ENCODE peak calls at places on chromosomes 4 and X, in four cellular contexts. I is mesenchymal stem cell, G is neuronal stem cell, K is IMR-90. W is an unnamed sample.

GRCh38 chr4:7811536-7812190 is 128.0 kb downstream of the AFAP1 start:
- DNase-seq in I (peak; percentile 87), G (no peak), K (peak; percentile 95), W (no peak)

GRCh38 chr4:87949961-87950360 is 25.6 kb upstream of the SPP1 start:
- DNase-seq in I (peak; percentile 28), G (no peak), K (peak; percentile 21), W (no peak)

GRCh38 chr4:20192754-20193521 is 58.8 kb upstream of the SLIT2 start:
- DNase-seq in I (no peak), G (no peak), K (peak; percentile 59), W (no peak)

GRCh38 chrX:118644378-118644777 is 83.0 kb upstream of the IL13RA1 start:
- DNase-seq in I (peak; percentile 48), G (no peak), K (peak; percentile 68), W (peak; percentile 47)

GRCh38 chrX:1450381-1451161 is 2.1 kb downstream of the ASMTL start:
- DNase-seq in I (no peak), G (no peak), K (no peak), W (no peak)

GRCh38 chrX:15579778-15580747 is 20.7 kb downstream of the ACE2 start:
- DNase-seq in I (peak; percentile 1), G (no peak), K (peak; percentile 4), W (peak; percentile 16)

GRCh38 chrX:8364369-8365141 is 100.1 kb upstream of the VCX3B start:
- DNase-seq in I (peak; percentile 0), G (peak; percentile 2), K (no peak), W (peak; percentile 71)

GRCh38 chr4:8135666-8136065 is 22.9 kb downstream of the ABLIM2 start:
- DNase-seq in I (no peak), G (no peak), K (no peak), W (no peak)

GRCh38 chr4:13544556-13545393 is 467 bp upstream of the NKX3-2 start:
- DNase-seq in I (peak; percentile 91), G (peak; percentile 77), K (peak; percentile 64), W (peak; percentile 97)

GRCh38 chr4:44016582-44017421 is 431.8 kb downstream of the KCTD8 start:
- DNase-seq in I (peak; percentile 1), G (no peak), K (peak; percentile 23), W (no peak)

GRCh38 chr4:5037553-5038551 is 13.4 kb upstream of the STK32B start:
- DNase-seq in I (peak; percentile 93), G (no peak), K (peak; percentile 99), W (peak; percentile 64)

GRCh38 chr4:102787944-102788343 is 27.2 kb upstream of the MANBA start:
- DNase-seq in I (no peak), G (no peak), K (no peak), W (no peak)

GRCh38 chr4:73874386-73874785 is 5.2 kb downstream of the CXCL1 start:
- DNase-seq in I (no peak), G (no peak), K (no peak), W (no peak)

GRCh38 chr4:2828758-2829181 is 14.9 kb upstream of the ADD1 start:
- DNase-seq in I (no peak), G (no peak), K (no peak), W (no peak)

GRCh38 chr4:177008836-177009501 is 216.2 kb upstream of the VEGFC start:
- DNase-seq in I (no peak), G (no peak), K (peak; percentile 13), W (no peak)

GRCh38 chr4:108166441-108167315 is 2.1 kb downstream of the LEF1 start:
- DNase-seq in I (peak; percentile 50), G (peak; percentile 65), K (no peak), W (peak; percentile 88)

GRCh38 chr4:180767330-180767729 is 1475.9 kb upstream of the TENM3 start:
- DNase-seq in I (no peak), G (no peak), K (no peak), W (peak; percentile 76)

GRCh38 chrX:40928076-40928475 is 157.2 kb upstream of the USP9X start:
- DNase-seq in I (no peak), G (no peak), K (no peak), W (no peak)

GRCh38 chr4:152045781-152046571 is 285.2 kb upstream of the GATB start:
- DNase-seq in I (peak; percentile 22), G (peak; percentile 85), K (no peak), W (peak; percentile 98)

GRCh38 chrX:30649859-30650258 is 3.4 kb upstream of the GK start:
- DNase-seq in I (no peak), G (no peak), K (peak; percentile 42), W (no peak)

GRCh38 chr4:38056024-38056685 is 96.0 kb downstream of the PTTG2 start:
- DNase-seq in I (no peak), G (no peak), K (no peak), W (no peak)

GRCh38 chr4:82905205-82905604 is 4.7 kb downstream of the THAP9 start:
- DNase-seq in I (peak; percentile 47), G (no peak), K (peak; percentile 64), W (no peak)

GRCh38 chr4:14446904-14447303 is 555.4 kb upstream of the CPEB2 start:
- DNase-seq in I (no peak), G (no peak), K (no peak), W (no peak)

GRCh38 chr4:8599657-8600056 is 7.1 kb downstream of the CPZ start:
- DNase-seq in I (peak; percentile 19), G (no peak), K (peak; percentile 82), W (no peak)

GRCh38 chr4:11741190-11741652 is 312.5 kb upstream of the HS3ST1 start:
- DNase-seq in I (peak; percentile 78), G (no peak), K (peak; percentile 62), W (peak; percentile 5)

GRCh38 chr4:40722576-40723161 is 27.1 kb upstream of the NSUN7 start:
- DNase-seq in I (peak; percentile 28), G (no peak), K (no peak), W (no peak)

GRCh38 chr4:151434183-151434860 is 25.3 kb downstream of the FHIP1A start:
- DNase-seq in I (no peak), G (no peak), K (peak; percentile 19), W (no peak)

GRCh38 chr4:73740353-73740778 is at the start of gene CXCL8:
- DNase-seq in I (peak; percentile 96), G (no peak), K (peak; percentile 91), W (peak; percentile 13)

DNA sequence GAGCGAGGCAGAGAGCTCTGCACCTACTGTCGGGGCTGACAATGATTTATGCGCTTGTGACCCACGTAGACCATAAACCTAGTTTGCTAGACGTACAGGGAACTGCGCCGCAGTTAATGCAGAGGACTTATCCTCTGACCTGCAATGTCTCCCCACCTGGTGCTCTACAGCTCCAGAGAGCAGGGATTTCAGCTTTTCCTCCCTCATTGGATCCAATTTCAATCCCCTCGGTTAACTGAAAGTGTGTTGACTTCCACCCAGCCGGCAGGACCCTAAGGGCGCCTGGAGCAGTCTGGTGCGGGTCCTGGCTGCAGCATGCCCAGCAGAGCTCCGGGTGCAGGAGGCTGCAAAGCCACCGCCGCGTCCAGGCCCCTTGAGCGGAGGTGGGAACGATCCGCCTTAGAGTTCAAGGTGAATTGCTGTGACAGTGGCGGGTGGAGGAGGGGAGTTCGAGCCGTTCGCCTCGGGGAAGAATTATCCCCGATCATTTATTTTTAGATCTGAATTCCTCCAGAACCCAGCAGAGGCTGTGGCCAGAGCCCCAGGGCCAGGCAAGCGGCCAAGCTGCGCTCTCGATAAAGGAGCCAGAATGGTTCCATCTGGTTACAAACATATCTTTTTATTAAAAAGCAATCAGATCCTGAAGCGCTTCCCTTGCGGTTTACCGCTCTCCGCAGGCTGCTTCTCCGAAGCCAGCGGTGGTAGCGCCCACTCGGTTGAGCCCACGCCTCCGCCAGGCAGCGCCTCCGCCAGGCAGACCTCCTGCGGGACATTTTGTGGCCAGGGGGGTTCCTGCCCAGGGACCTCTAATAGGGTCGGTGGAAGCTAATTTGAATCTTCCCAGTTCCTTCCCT is 66.0 kb downstream of the FBXO8 start:
- DNase-seq in I (peak; percentile 40), G (peak; percentile 24), K (peak; percentile 37), W (peak; percentile 44)
- H2BK120ac ChIP-seq in I (peak overlapping the region; percentile 79), G (no peak overlapping the region), K (no peak overlapping the region), W (no peak overlapping the region)

GRCh38 chr4:86442881-86443280 is 83.0 kb upstream of the MAPK10 start:
- DNase-seq in I (peak; percentile 13), G (no peak), K (no peak), W (no peak)

GRCh38 chr4:86443495-86443894 is 83.6 kb upstream of the MAPK10 start:
- DNase-seq in I (peak; percentile 26), G (no peak), K (no peak), W (no peak)

GRCh38 chr4:86446996-86447395 is 87.1 kb upstream of the MAPK10 start:
- DNase-seq in I (no peak), G (no peak), K (no peak), W (peak; percentile 84)

GRCh38 chr4:86439293-86439692 is 79.4 kb upstream of the MAPK10 start:
- DNase-seq in I (no peak), G (no peak), K (no peak), W (no peak)

DNA sequence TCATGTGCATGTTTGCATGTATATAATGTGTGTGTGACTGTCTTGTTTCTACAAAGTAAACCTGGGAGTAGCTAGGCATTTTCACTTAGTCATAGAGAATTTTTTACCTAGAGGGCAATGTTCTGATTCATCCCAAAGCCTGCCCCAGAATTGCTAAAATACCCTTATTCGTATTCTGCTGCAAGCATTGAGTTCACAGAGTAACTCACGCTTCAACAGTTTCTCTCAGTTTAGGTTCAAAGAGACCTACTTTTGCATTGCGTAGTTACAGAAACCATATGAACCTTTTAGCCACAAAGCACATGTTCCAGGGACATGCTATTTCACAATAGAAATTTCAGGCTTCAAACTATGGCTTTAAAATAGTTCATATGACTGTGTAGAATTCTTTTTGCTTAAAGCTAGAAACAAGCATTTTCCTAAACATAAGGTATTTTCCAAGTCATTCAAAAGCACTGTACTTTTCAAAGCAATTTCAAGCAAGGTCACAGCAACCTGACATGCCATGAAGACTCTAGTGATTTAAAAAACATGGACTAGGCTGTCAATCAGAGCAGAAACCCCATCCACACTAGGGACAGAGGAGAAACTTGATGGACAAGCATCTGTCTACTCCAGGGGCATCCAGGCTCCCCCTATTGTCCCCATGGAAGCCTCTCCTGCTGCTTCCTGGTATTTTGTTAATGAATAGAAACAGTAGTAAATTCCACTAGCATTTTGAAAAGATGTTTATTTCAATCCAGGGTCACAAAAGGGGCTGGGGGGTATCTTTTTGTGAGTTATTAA is 81.5 kb upstream of the MAPK10 start:
- DNase-seq in I (peak; percentile 4), G (no peak), K (peak; percentile 23), W (peak; percentile 72)
- H2BK120ac ChIP-seq in I (no peak overlapping the region), G (no peak overlapping the region), K (no peak overlapping the region), W (no peak overlapping the region)

DNA sequence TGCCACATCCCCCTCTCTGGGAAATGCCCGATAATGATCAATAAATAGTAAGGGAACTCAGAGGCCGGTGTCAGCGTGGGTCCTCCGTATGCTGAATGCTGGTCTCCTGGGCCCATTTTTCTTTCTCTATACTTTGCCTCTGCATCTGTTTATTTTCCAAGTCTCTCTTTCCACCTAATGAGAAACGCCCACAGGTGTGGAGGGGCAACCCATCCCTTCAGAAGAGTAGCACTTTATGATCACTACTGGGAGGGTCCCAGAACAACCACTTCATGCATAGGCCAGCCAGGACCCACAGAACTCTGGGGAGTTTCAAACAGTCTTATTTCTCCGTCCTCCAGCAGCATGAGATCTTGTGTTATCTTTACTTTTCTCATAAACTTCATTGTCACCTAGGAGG is 100.1 kb downstream of the CEP44 start:
- DNase-seq in I (no peak), G (no peak), K (no peak), W (peak; percentile 6)
- H2BK120ac ChIP-seq in I (no peak overlapping the region), G (no peak overlapping the region), K (no peak overlapping the region), W (no peak overlapping the region)

GRCh38 chr4:10160280-10160856 is 43.8 kb upstream of the WDR1 start:
- DNase-seq in I (peak; percentile 3), G (no peak), K (peak; percentile 24), W (peak; percentile 59)

GRCh38 chr4:10161840-10162239 is 45.2 kb upstream of the WDR1 start:
- DNase-seq in I (no peak), G (no peak), K (no peak), W (no peak)

GRCh38 chr4:10162341-10163000 is 45.9 kb upstream of the WDR1 start:
- DNase-seq in I (no peak), G (no peak), K (no peak), W (no peak)

GRCh38 chr4:10159671-10160070 is 43.1 kb upstream of the WDR1 start:
- DNase-seq in I (no peak), G (no peak), K (no peak), W (no peak)

GRCh38 chr4:10161146-10161545 is 44.5 kb upstream of the WDR1 start:
- DNase-seq in I (no peak), G (no peak), K (peak; percentile 3), W (no peak)
- H2BK120ac ChIP-seq in I (no peak overlapping the region), G (no peak overlapping the region), K (no peak overlapping the region), W (no peak overlapping the region)

W was measured in mesendoderm.